ENCODE peak calls at places on chromosomes 2 and 18, in seven cellular contexts. N is activated T-helper 1 cell treated with anti-CD3 and anti-CD28 coated beads, Interleukin-12 subunit alpha, Interleukin-12 subunit beta, Interleukin-2, Interleukin-4 antibody, amounts not matched to agents 30 ng/mL and 10 ng/mL and 1 ng/mL, durations not matched to agents 14 hours and 24 hours and 36 hours; J is AG08396; G is ovary; U is NCI-H187; E is mammary epithelial cell; S is T-helper 2 cell. F is an unnamed sample.
A peak's percentile ranks its signal among the peaks of the same experiment; 100 is the strongest.

GRCh38 chr18:12598181-12598921 is 59.6 kb downstream of the SPIRE1 start:
- DNase-seq in J (no peak), E (no peak), G (no peak), U (no peak), S (peak; percentile 9), N (no peak), F (no peak)

GRCh38 chr2:236156095-236156859 is 11.9 kb downstream of the GBX2 start:
- DNase-seq in E (no peak), J (no peak), U (no peak), N (no peak), G (no peak), S (no peak), F (no peak)

GRCh38 chr18:64409511-64409910 is 260.6 kb upstream of the LINC00305 start:
- DNase-seq in E (no peak), N (no peak), U (no peak), G (no peak), J (no peak), S (peak; percentile 15), F (no peak)

GRCh38 chr2:14303366-14304115 is 329.0 kb upstream of the LRATD1 start:
- DNase-seq in N (no peak), J (no peak), S (no peak), U (no peak), G (no peak), E (no peak), F (no peak)

GRCh38 chr2:240220371-240220770 is 79.9 kb upstream of the OTOS start:
- DNase-seq in U (no peak), G (no peak), N (no peak), S (no peak), J (peak; percentile 55), E (peak; percentile 57), F (no peak)

GRCh38 chr2:40204268-40204667 is 247.6 kb downstream of the SLC8A1 start:
- DNase-seq in G (no peak), E (no peak), N (no peak), U (no peak), S (no peak), J (no peak), F (no peak)

GRCh38 chr18:75210274-75211001 is at the start of gene TSHZ1:
- DNase-seq in S (peak; percentile 94), N (peak; percentile 67), U (peak; percentile 54), J (peak; percentile 80), E (peak; percentile 81), G (peak; percentile 61), F (peak; percentile 79)

GRCh38 chr2:9693138-9693520 is 62.3 kb upstream of the YWHAQ start:
- DNase-seq in U (no peak), N (no peak), E (peak; percentile 47), G (no peak), S (peak; percentile 68), J (peak; percentile 81), F (no peak)

GRCh38 chr2:41937921-41938708 is 109.7 kb upstream of the PKDCC start:
- DNase-seq in S (no peak), J (no peak), G (no peak), N (no peak), E (no peak), U (no peak), F (no peak)

GRCh38 chr2:6845312-6845711 is 20.4 kb downstream of the CMPK2 start:
- DNase-seq in E (no peak), G (no peak), J (no peak), N (no peak), S (peak; percentile 35), U (no peak), F (peak; percentile 46)

GRCh38 chr18:77019641-77020040 is 112.9 kb downstream of the MBP start:
- DNase-seq in S (no peak), G (no peak), J (no peak), U (no peak), N (no peak), E (no peak), F (no peak)

GRCh38 chr2:237754182-237754581 is 44.4 kb upstream of the RBM44 start:
- DNase-seq in S (no peak), J (no peak), E (no peak), U (no peak), N (no peak), G (no peak), F (no peak)

GRCh38 chr2:144515694-144516416 is 4.1 kb downstream of the ZEB2 start:
- DNase-seq in S (peak; percentile 79), E (no peak), G (peak; percentile 68), J (peak; percentile 41), U (no peak), N (no peak), F (peak; percentile 32)

GRCh38 chr2:12533337-12533736 is 183.4 kb upstream of the TRIB2 start:
- DNase-seq in N (no peak), E (no peak), J (no peak), G (no peak), U (no peak), S (no peak), F (no peak)

F was measured in DND-41.